ENCODE peak calls at places on chromosomes 2 and 18, in six cellular contexts. R is upper lobe of right lung; P is iPS-NIHi11; G is BE2C; J is occipital lobe; O is stimulated activated CD4-positive, alpha-beta T cell treated with anti-CD3 and anti-CD28 coated beads, Interleukin-2, amount 100 ng/mL, for 4 hours. Y is an unnamed sample.

GRCh38 chr2:75565523-75566449 is 5.0 kb upstream of the EVA1A start:
- DNase-seq in G (no peak), J (no peak), R (no peak), P (no peak), O (no peak), Y (no peak)

GRCh38 chr18:10563886-10564285 is 38.1 kb downstream of the NAPG start:
- DNase-seq in J (peak; percentile 51), O (no peak), G (no peak), R (no peak), P (no peak), Y (peak; percentile 33)

GRCh38 chr2:60302377-60303126 is 250.9 kb downstream of the BCL11A start:
- DNase-seq in O (no peak), P (no peak), R (no peak), G (no peak), J (no peak), Y (no peak)

GRCh38 chr2:168316073-168316440 is 68.7 kb upstream of the STK39 start:
- DNase-seq in O (no peak), P (no peak), R (no peak), J (no peak), G (no peak), Y (peak; percentile 22)

GRCh38 chr18:2641638-2642037 is 13.9 kb upstream of the SMCHD1 start:
- DNase-seq in J (no peak), P (no peak), R (no peak), O (no peak), G (no peak), Y (peak; percentile 55)

GRCh38 chr2:14752294-14752693 is 119.8 kb downstream of the LRATD1 start:
- DNase-seq in O (no peak), P (no peak), G (no peak), R (no peak), J (no peak), Y (no peak)

GRCh38 chr2:38146917-38147307 is 71.0 kb upstream of the CYP1B1 start:
- DNase-seq in P (peak; percentile 65), G (no peak), J (no peak), O (no peak), R (no peak), Y (peak; percentile 97)

GRCh38 chr2:67876176-67876575 is 186.6 kb downstream of the C1D start:
- DNase-seq in P (no peak), G (no peak), J (no peak), R (no peak), O (no peak), Y (no peak)

GRCh38 chr2:133262888-133263287 is 305.4 kb downstream of the NCKAP5 start:
- DNase-seq in P (no peak), R (no peak), O (no peak), G (no peak), J (no peak), Y (peak; percentile 44)

GRCh38 chr2:168661404-168661869 is 141.0 kb upstream of the NOSTRIN start:
- DNase-seq in O (no peak), P (peak; percentile 46), G (peak; percentile 36), R (no peak), J (no peak), Y (peak; percentile 13)

GRCh38 chr2:127953849-127954248 is 68.1 kb upstream of the AMMECR1L start:
- DNase-seq in G (no peak), R (no peak), P (no peak), O (no peak), J (no peak), Y (peak; percentile 57)

GRCh38 chr2:118089015-118089800 is 937 bp downstream of the INSIG2 start:
- DNase-seq in J (no peak), P (peak; percentile 10), G (no peak), O (no peak), R (no peak), Y (peak; percentile 49)

GRCh38 chr2:138708682-138709241 is 71.4 kb downstream of the NXPH2 start:
- DNase-seq in O (no peak), P (peak; percentile 12), G (no peak), J (no peak), R (no peak), Y (peak; percentile 78)

GRCh38 chr18:30446605-30447004 is 595.9 kb downstream of the DSC3 start:
- DNase-seq in P (no peak), J (no peak), O (no peak), R (no peak), G (no peak), Y (no peak)

Y was measured in fibroblast of lung.